ENCODE peak calls at places on chromosome 19, in seven cellular contexts. O is IMR-90, J is H1, E is neuronal stem cell, W is mesenchymal stem cell, A is mesendoderm, N is H9. I is an unnamed sample.
A peak's percentile ranks its signal among the peaks of the same experiment; 100 is the strongest.

GRCh38 chr19:55460670-55461258 is 678 bp downstream of the ISOC2 start:
- DNase-seq in O (peak; percentile 74), J (no peak), E (peak; percentile 75), W (peak; percentile 83), A (peak; percentile 93), N (peak; percentile 95), I (peak; percentile 62)

GRCh38 chr19:609001-609340 is 19.3 kb downstream of the HCN2 start:
- DNase-seq in O (no peak), J (no peak), E (no peak), W (no peak), A (no peak), N (no peak), I (no peak)

GRCh38 chr19:31883299-31883990 is 462.0 kb upstream of the ZNF507 start:
- DNase-seq in O (no peak), J (no peak), E (no peak), W (no peak), A (no peak), N (no peak), I (no peak)

GRCh38 chr19:37855098-37855497 is 51.3 kb downstream of the WDR87 start:
- DNase-seq in O (peak; percentile 17), J (no peak), E (no peak), W (no peak), A (no peak), N (no peak), I (peak; percentile 55)

GRCh38 chr19:17469092-17469370 is 1.3 kb upstream of the SLC27A1 start:
- DNase-seq in O (peak; percentile 13), J (no peak), E (no peak), W (peak; percentile 73), A (no peak), N (no peak), I (no peak)

GRCh38 chr19:35791814-35792279 is 16.5 kb downstream of the ARHGAP33 start:
- DNase-seq in O (no peak), J (no peak), E (no peak), W (no peak), A (no peak), N (no peak), I (no peak)

GRCh38 chr19:39506944-39507714 is 7.8 kb upstream of the SELENOV start:
- DNase-seq in O (peak; percentile 67), J (peak; percentile 47), E (peak; percentile 71), W (peak; percentile 63), A (peak; percentile 86), N (peak; percentile 82), I (peak; percentile 35)

GRCh38 chr19:29588095-29588494 is 18.0 kb upstream of the POP4 start:
- DNase-seq in O (no peak), J (no peak), E (no peak), W (no peak), A (no peak), N (no peak), I (no peak)

GRCh38 chr19:35846038-35846668 is 6.2 kb downstream of the NPHS1 start:
- DNase-seq in O (no peak), J (no peak), E (no peak), W (peak; percentile 8), A (peak; percentile 49), N (peak; percentile 71), I (no peak)

GRCh38 chr19:38392707-38393308 is 4.3 kb downstream of the SPRED3 start:
- DNase-seq in O (peak; percentile 63), J (no peak), E (no peak), W (peak; percentile 64), A (peak; percentile 26), N (no peak), I (no peak)

GRCh38 chr19:15195987-15196682 is 4.7 kb downstream of the NOTCH3 start:
- DNase-seq in O (no peak), J (no peak), E (no peak), W (no peak), A (peak; percentile 89), N (peak; percentile 95), I (peak; percentile 95)

DNA sequence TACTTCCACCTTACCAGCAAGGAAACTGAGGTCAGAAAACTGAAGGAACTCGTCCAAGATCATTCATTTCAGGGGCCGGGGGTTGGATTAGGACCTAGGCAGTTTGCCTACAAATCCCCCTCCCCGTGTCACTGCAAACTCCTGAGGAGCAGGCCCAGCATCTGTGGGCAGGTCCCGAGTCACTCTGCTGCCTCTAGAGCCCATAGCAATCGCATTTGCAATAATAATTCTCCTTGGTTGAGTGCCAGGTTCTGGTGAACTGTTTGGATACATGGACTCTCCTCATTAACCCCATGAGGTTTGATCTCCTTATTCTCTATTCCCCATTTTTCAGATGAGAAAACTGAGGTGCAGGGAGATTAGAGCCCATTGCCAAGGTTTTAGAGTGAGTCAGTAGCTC is 903 bp downstream of the PIN1 start:
- DNase-seq in O (peak; percentile 43), J (no peak), E (no peak), W (peak; percentile 44), A (no peak), N (no peak), I (no peak)
- H3K27ac ChIP-seq in O (no peak overlapping the region), J (no peak overlapping the region), E (no peak overlapping the region), W (no peak overlapping the region), A (no peak overlapping the region), N (no peak overlapping the region), I (no peak overlapping the region)

DNA sequence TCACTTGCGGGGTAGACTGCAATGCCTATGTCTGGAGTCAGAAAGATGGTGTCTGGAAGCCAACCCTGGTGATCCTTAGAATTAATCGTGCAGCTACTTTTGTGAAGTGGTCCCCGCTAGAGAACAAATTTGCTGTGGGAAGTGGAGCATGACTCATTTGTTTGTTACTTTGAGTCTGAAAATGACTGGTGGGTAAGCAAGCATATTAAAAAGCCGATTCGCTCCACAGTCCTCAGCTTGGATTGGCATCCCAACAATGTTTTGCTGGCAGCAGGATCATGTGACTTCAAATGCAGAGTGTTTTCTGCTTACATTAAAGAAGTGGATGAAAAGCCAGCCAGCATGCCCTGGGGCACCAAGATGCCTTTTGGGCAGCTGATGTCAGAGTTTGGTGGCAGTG is 9.5 kb upstream of the ERVV-1 start:
- DNase-seq in O (no peak), J (no peak), E (no peak), W (no peak), A (peak; percentile 30), N (no peak), I (no peak)
- H3K18ac ChIP-seq in O (no peak overlapping the region), J (no peak overlapping the region), E (no peak overlapping the region), W (no peak overlapping the region), A (no peak overlapping the region), N (no peak overlapping the region), I (no peak overlapping the region)

GRCh38 chr19:45816236-45817009 is 1.3 kb upstream of the RSPH6A start:
- DNase-seq in O (no peak), J (no peak), E (no peak), W (no peak), A (no peak), N (no peak), I (no peak)

GRCh38 chr19:45819769-45820168 is 4.7 kb upstream of the RSPH6A start:
- DNase-seq in O (no peak), J (no peak), E (no peak), W (no peak), A (no peak), N (no peak), I (no peak)

GRCh38 chr19:45815501-45816216 is 551 bp upstream of the RSPH6A start:
- DNase-seq in O (no peak), J (peak; percentile 67), E (peak; percentile 65), W (peak; percentile 25), A (peak; percentile 95), N (peak; percentile 94), I (no peak)

GRCh38 chr19:45817010-45817724 is 2.1 kb upstream of the RSPH6A start:
- DNase-seq in O (peak; percentile 90), J (peak; percentile 95), E (peak; percentile 96), W (peak; percentile 93), A (peak; percentile 98), N (peak; percentile 98), I (peak; percentile 99)

DNA sequence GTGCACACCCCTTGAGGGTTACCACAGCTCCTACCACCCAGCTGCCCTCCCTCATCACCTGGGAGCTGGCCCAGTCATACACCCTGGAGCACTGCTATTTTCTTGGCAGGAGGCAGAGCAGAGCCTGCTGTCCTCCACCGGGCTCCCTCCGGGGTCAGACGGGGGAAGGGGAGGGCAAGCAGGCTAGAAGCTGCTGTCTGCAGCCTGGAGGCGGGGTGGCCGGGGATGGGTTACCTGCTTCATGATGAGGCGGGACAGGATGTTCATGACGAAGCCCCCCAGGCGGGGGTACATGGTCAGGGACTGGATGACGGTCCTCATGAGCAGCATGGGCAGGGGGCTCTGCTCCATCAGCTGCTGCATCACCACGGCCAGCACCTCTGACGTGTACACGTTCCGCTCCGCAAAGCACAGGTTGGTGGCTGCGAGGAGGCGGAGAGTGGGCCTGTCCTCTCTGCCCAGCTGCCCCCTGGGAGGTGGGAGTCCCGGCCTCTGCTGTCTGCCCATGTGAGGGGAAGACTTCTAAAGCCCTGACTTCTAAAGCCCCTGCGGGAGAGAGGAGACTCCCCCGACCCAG is 2.7 kb upstream of the RSPH6A start:
- DNase-seq in O (no peak), J (no peak), E (no peak), W (no peak), A (peak; percentile 70), N (peak; percentile 70), I (no peak)
- H3K4me2 ChIP-seq in O (no peak overlapping the region), J (peak overlapping the region; percentile 1), E (peak overlapping the region; percentile 3), W (no peak overlapping the region), A (no peak overlapping the region), N (no peak overlapping the region), I (no peak overlapping the region)

GRCh38 chr19:18605196-18605545 is 1.4 kb downstream of the CRLF1 start:
- DNase-seq in O (no peak), J (no peak), E (no peak), W (no peak), A (no peak), N (no peak), I (no peak)

GRCh38 chr19:18607222-18608101 is 863 bp upstream of the CRLF1 start:
- DNase-seq in O (no peak), J (no peak), E (no peak), W (no peak), A (no peak), N (no peak), I (no peak)

GRCh38 chr19:18605546-18606280 is 886 bp downstream of the CRLF1 start:
- DNase-seq in O (no peak), J (no peak), E (no peak), W (no peak), A (no peak), N (no peak), I (no peak)

GRCh38 chr19:18608102-18608804 is 1.7 kb upstream of the CRLF1 start:
- DNase-seq in O (no peak), J (no peak), E (no peak), W (no peak), A (no peak), N (no peak), I (no peak)

DNA sequence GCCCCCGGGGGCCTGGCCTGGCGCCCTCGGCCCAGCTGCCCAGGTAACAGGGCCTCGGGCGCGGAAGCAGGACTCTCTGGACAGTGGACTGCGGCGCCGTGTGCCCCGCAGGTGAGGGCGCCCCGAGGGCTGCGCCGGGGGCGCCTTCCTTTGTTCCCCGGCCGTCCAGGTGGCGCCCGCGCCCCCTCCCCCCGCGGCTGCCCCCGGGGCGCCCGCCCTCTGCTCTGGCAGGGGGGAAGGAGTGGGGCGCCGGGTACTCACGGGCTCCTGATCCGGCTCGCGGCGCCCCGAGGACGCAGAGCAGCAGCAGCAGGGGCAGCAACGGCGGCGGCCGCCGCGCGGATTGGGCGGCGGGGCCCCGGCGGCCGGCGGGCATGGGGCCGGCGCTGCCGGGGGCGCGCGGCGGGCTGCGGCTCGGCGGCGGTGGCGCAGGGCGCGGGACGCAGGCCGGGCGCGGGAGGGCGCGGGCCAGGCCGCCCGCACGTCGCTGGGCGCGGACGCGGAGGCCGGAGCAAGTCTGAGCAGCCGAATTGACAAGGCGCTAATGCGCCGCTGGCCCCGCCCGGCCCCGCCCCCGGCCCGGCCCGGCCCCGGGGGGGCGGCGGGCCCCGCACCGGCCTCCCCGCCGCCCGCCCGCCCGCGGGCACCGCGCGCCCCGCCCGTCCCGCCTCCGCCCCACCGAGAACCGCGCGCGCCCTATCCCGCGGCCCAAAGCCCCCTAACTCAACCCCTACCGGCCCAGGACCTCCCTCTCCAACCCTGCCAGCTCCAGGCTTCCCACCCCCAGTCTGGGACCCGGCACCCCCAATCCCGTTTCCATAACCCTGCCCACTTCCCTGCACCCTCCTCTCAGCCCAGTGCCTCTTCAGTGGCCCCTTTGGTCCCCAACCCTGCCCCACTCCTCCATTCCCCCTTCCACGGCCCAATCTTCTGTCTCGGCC is at the start of gene CRLF1:
- DNase-seq in O (no peak), J (no peak), E (no peak), W (no peak), A (no peak), N (no peak), I (no peak)
- H3K27ac ChIP-seq in O (no peak within 1 kb of the TSS), J (no peak within 1 kb of the TSS), E (no peak within 1 kb of the TSS), W (no peak within 1 kb of the TSS), A (no peak within 1 kb of the TSS), N (no peak within 1 kb of the TSS), I (no peak within 1 kb of the TSS)

I was measured in trophoblast cell.